ENCODE peak calls at places on chromosomes 5 and 9, in six cellular contexts. R is MM.1S, T is ascending aorta, A is heart left ventricle, M is PC-3, B is fibroblast of lung. F is an unnamed sample.

GRCh38 chr5:56166671-56167070 is 66.5 kb downstream of the ANKRD55 start:
- DNase-seq in B (no peak), M (no peak), A (no peak), T (no peak), R (no peak), F (no peak)

GRCh38 chr5:18527017-18527416 is 892.8 kb downstream of the TAF11L14 start:
- DNase-seq in B (no peak), M (no peak), R (no peak), A (no peak), T (no peak), F (no peak)

GRCh38 chr9:35923927-35924763 is 14.9 kb downstream of the SPAAR start:
- DNase-seq in B (peak; percentile 98), R (peak; percentile 68), A (no peak), T (no peak), M (peak; percentile 95), F (peak; percentile 48)

GRCh38 chr5:143086851-143087637 is 316.4 kb downstream of the NR3C1 start:
- DNase-seq in M (peak; percentile 82), T (no peak), A (no peak), R (no peak), B (peak; percentile 53), F (no peak)

GRCh38 chr9:137262909-137263285 is 7.8 kb downstream of the NELFB start:
- DNase-seq in M (no peak), R (no peak), T (no peak), B (no peak), A (no peak), F (no peak)

GRCh38 chr5:20497356-20497755 is 509.4 kb upstream of the CDH18 start:
- DNase-seq in T (no peak), B (no peak), M (peak; percentile 63), A (no peak), R (no peak), F (no peak)

GRCh38 chr5:123813937-123814624 is 302.1 kb downstream of the CSNK1G3 start:
- DNase-seq in T (no peak), B (peak; percentile 73), R (no peak), A (no peak), M (peak; percentile 34), F (no peak)

GRCh38 chr9:121322737-121323448 is 47.2 kb downstream of the STOM start:
- DNase-seq in A (no peak), T (no peak), R (no peak), B (no peak), M (no peak), F (no peak)

GRCh38 chr5:31237159-31237558 is 43.7 kb downstream of the CDH6 start:
- DNase-seq in A (no peak), R (no peak), B (no peak), M (peak; percentile 14), T (no peak), F (no peak)

GRCh38 chr5:172450861-172451695 is 3.2 kb downstream of the SH3PXD2B start:
- DNase-seq in B (no peak), R (peak; percentile 29), T (no peak), M (peak; percentile 35), A (no peak), F (no peak)

GRCh38 chr5:171272996-171273970 is 35.8 kb upstream of the TLX3 start:
- DNase-seq in T (no peak), R (peak; percentile 53), A (no peak), B (peak; percentile 31), M (peak; percentile 60), F (no peak)

GRCh38 chr9:123407537-123407828 is 51.5 kb downstream of the CRB2 start:
- DNase-seq in A (no peak), M (no peak), B (no peak), R (no peak), T (no peak), F (no peak)

GRCh38 chr5:132020568-132021339 is 9.3 kb upstream of the ACSL6 start:
- DNase-seq in M (peak; percentile 41), T (no peak), R (no peak), B (no peak), A (no peak), F (no peak)

GRCh38 chr5:153749941-153750340 is 259.5 kb downstream of the GRIA1 start:
- DNase-seq in T (no peak), A (no peak), M (no peak), B (no peak), R (no peak), F (no peak)

GRCh38 chr9:31372796-31373587 is 1011.5 kb upstream of the ACO1 start:
- DNase-seq in A (no peak), R (no peak), M (peak; percentile 11), T (no peak), B (no peak), F (no peak)

GRCh38 chr5:168969341-168969863 is 331.5 kb downstream of the SLIT3 start:
- DNase-seq in A (no peak), T (no peak), M (no peak), R (no peak), B (no peak), F (no peak)

GRCh38 chr5:143217065-143217803 is 186.3 kb downstream of the NR3C1 start:
- DNase-seq in T (no peak), A (no peak), R (no peak), B (no peak), M (no peak), F (no peak)

GRCh38 chr5:65081071-65081470 is 312.3 kb downstream of the CWC27 start:
- DNase-seq in B (no peak), A (no peak), T (no peak), M (no peak), R (no peak), F (no peak)

GRCh38 chr9:126053913-126054312 is 272.7 kb upstream of the MVB12B start:
- DNase-seq in B (no peak), A (no peak), T (no peak), R (no peak), M (no peak), F (no peak)

GRCh38 chr5:157359350-157359910 is 93.5 kb downstream of the CYFIP2 start:
- DNase-seq in A (no peak), B (no peak), T (no peak), R (no peak), M (no peak), F (no peak)

GRCh38 chr5:179256229-179257189 is 88.8 kb downstream of the ADAMTS2 start:
- DNase-seq in B (no peak), T (no peak), M (no peak), R (no peak), A (peak; percentile 50), F (no peak)

GRCh38 chr5:128825826-128826225 is 139.5 kb upstream of the SLC27A6 start:
- DNase-seq in B (peak; percentile 32), M (peak; percentile 55), A (no peak), T (no peak), R (no peak), F (no peak)

GRCh38 chr5:119322948-119323629 is 32.7 kb upstream of the TNFAIP8 start:
- DNase-seq in T (no peak), A (no peak), M (no peak), B (no peak), R (no peak), F (no peak)

GRCh38 chr9:121819511-121820231 is 168.2 kb downstream of the DAB2IP start:
- DNase-seq in B (peak; percentile 53), M (no peak), R (no peak), A (peak; percentile 48), T (no peak), F (peak; percentile 92)

GRCh38 chr9:87898151-87898550 is 15.5 kb downstream of the SPATA31E1 start:
- DNase-seq in A (no peak), B (peak; percentile 67), T (no peak), R (no peak), M (peak; percentile 40), F (no peak)

GRCh38 chr9:71879644-71880174 is 31.3 kb downstream of the ABHD17B start:
- DNase-seq in R (no peak), T (no peak), B (no peak), M (no peak), A (no peak), F (no peak)
- H3K9me3 ChIP-seq in R (no peaks in the 10 kb centered on the region), T (peaks cover 69% of the 10 kb centered on the region), B (no peaks in the 10 kb centered on the region), M (no peaks in the 10 kb centered on the region), A (no peaks in the 10 kb centered on the region), F (peaks cover 25% of the 10 kb centered on the region)

GRCh38 chr5:133106761-133107572 is 55.2 kb downstream of the HSPA4 start:
- DNase-seq in T (no peak), R (peak; percentile 89), A (no peak), M (no peak), B (no peak), F (no peak)

GRCh38 chr5:133108481-133108921 is 56.7 kb downstream of the HSPA4 start:
- DNase-seq in A (no peak), R (no peak), B (no peak), T (no peak), M (no peak), F (no peak)

GRCh38 chr5:133109655-133110483 is 58.1 kb downstream of the HSPA4 start:
- DNase-seq in T (no peak), M (no peak), R (no peak), A (no peak), B (no peak), F (no peak)

GRCh38 chr5:133110709-133111108 is 58.9 kb downstream of the HSPA4 start:
- DNase-seq in R (no peak), M (no peak), B (no peak), T (no peak), A (no peak), F (no peak)

DNA sequence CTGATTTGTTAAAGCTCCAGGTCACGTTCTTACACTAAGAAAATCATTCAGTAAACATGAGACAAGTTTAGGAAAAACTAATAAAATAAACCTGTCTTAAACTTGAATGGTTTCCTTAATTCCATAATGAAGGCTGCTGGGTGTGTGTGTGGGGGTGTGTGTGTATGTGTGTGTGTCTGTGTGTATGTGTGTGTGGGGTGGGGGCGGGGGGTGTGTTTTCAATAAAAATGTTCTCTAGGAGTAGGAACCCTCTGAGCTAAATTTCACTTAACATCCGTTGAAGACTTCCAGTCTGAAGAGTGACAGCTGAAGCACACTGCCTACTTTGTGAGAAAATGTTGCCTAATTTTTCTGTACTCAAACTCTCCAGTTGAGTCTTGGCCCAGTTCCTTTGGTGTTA is 54.5 kb downstream of the HSPA4 start:
- DNase-seq in R (no peak), T (no peak), B (no peak), A (no peak), M (no peak), F (no peak)
- H3K4me3 ChIP-seq in R (no peak overlapping the region), T (no peak overlapping the region), B (no peak overlapping the region), A (no peak overlapping the region), M (no peak overlapping the region), F (no peak overlapping the region)

GRCh38 chr9:11163843-11164242 is 551.0 kb upstream of the PTPRD start:
- DNase-seq in B (no peak), T (no peak), R (no peak), A (no peak), M (no peak), F (no peak)
- H3K9me3 ChIP-seq in B (no peaks in the 10 kb centered on the region), T (no peaks in the 10 kb centered on the region), R (no peaks in the 10 kb centered on the region), A (no peaks in the 10 kb centered on the region), M (peaks cover 17% of the 10 kb centered on the region), F (no peaks in the 10 kb centered on the region)

GRCh38 chr9:129611302-129611800 is 9.6 kb downstream of the C9orf50 start:
- DNase-seq in A (no peak), B (no peak), M (no peak), T (no peak), R (no peak), F (no peak)

GRCh38 chr9:129610473-129611301 is 10.2 kb downstream of the C9orf50 start:
- DNase-seq in T (no peak), R (peak; percentile 72), A (peak; percentile 92), M (peak; percentile 67), B (peak; percentile 54), F (peak; percentile 90)

GRCh38 chr9:129608561-129609481 is 12.1 kb downstream of the C9orf50 start:
- DNase-seq in M (no peak), B (no peak), R (no peak), T (no peak), A (no peak), F (no peak)

GRCh38 chr9:129610193-129610472 is 10.8 kb downstream of the C9orf50 start:
- DNase-seq in T (no peak), R (peak; percentile 6), M (no peak), B (no peak), A (no peak), F (no peak)

GRCh38 chr9:129609486-129610192 is 11.3 kb downstream of the C9orf50 start:
- DNase-seq in T (peak; percentile 55), R (peak; percentile 13), M (no peak), B (peak; percentile 68), A (no peak), F (no peak)
- H3K4me3 ChIP-seq in T (peak overlapping the region; percentile 84), R (no peak overlapping the region), M (peak overlapping the region; percentile 32), B (peak overlapping the region; percentile 36), A (peak overlapping the region; percentile 74), F (no peak overlapping the region)